ENCODE peak calls at places on chromosomes 11 and 22, in seven cellular contexts. One of them, this sample, is unnamed.

GRCh38 chr22:44080936-44081853 is 57.1 kb downstream of the PARVB start:
- DNase-seq in NAMALWA: peak
- DNase-seq in stimulated activated effector memory CD8-positive, alpha-beta T cell treated with anti-CD3 and anti-CD28 coated beads, Interleukin-12 subunit alpha, Interleukin-12 subunit beta, amount 100 ng/mL, for 72 hours: peak
- DNase-seq in GM20000: peak
- DNase-seq in frontal cortex: peak
- DNase-seq in pancreas: peak
- DNase-seq in WTC11: peak
- DNase-seq in this sample: peak

GRCh38 chr11:120877746-120878365 is 146.0 kb upstream of the TBCEL start:
- DNase-seq in NAMALWA: no peak
- DNase-seq in stimulated activated effector memory CD8-positive, alpha-beta T cell treated with anti-CD3 and anti-CD28 coated beads, Interleukin-12 subunit alpha, Interleukin-12 subunit beta, amount 100 ng/mL, for 72 hours: no peak
- DNase-seq in GM20000: no peak
- DNase-seq in frontal cortex: no peak
- DNase-seq in pancreas: no peak
- DNase-seq in WTC11: no peak
- DNase-seq in this sample: no peak

GRCh38 chr11:2275334-2276279 is 5.2 kb upstream of the ASCL2 start:
- DNase-seq in NAMALWA: no peak
- DNase-seq in stimulated activated effector memory CD8-positive, alpha-beta T cell treated with anti-CD3 and anti-CD28 coated beads, Interleukin-12 subunit alpha, Interleukin-12 subunit beta, amount 100 ng/mL, for 72 hours: no peak
- DNase-seq in GM20000: no peak
- DNase-seq in frontal cortex: no peak
- DNase-seq in pancreas: no peak
- DNase-seq in WTC11: no peak
- DNase-seq in this sample: peak

GRCh38 chr11:117669062-117669461 is 128.0 kb downstream of the DSCAML1 start:
- DNase-seq in NAMALWA: no peak
- DNase-seq in stimulated activated effector memory CD8-positive, alpha-beta T cell treated with anti-CD3 and anti-CD28 coated beads, Interleukin-12 subunit alpha, Interleukin-12 subunit beta, amount 100 ng/mL, for 72 hours: no peak
- DNase-seq in GM20000: no peak
- DNase-seq in frontal cortex: no peak
- DNase-seq in pancreas: no peak
- DNase-seq in WTC11: no peak
- DNase-seq in this sample: no peak

GRCh38 chr22:42895541-42895981 is 38.5 kb upstream of the ARFGAP3 start:
- DNase-seq in NAMALWA: no peak
- DNase-seq in stimulated activated effector memory CD8-positive, alpha-beta T cell treated with anti-CD3 and anti-CD28 coated beads, Interleukin-12 subunit alpha, Interleukin-12 subunit beta, amount 100 ng/mL, for 72 hours: no peak
- DNase-seq in GM20000: no peak
- DNase-seq in frontal cortex: no peak
- DNase-seq in pancreas: no peak
- DNase-seq in WTC11: no peak
- DNase-seq in this sample: no peak

GRCh38 chr11:15903246-15903645 is 453.1 kb downstream of the SOX6 start:
- DNase-seq in NAMALWA: no peak
- DNase-seq in stimulated activated effector memory CD8-positive, alpha-beta T cell treated with anti-CD3 and anti-CD28 coated beads, Interleukin-12 subunit alpha, Interleukin-12 subunit beta, amount 100 ng/mL, for 72 hours: no peak
- DNase-seq in GM20000: no peak
- DNase-seq in frontal cortex: no peak
- DNase-seq in pancreas: no peak
- DNase-seq in WTC11: no peak
- DNase-seq in this sample: no peak

GRCh38 chr11:250274-250673 is 13.5 kb downstream of the PSMD13 start:
- DNase-seq in NAMALWA: no peak
- DNase-seq in stimulated activated effector memory CD8-positive, alpha-beta T cell treated with anti-CD3 and anti-CD28 coated beads, Interleukin-12 subunit alpha, Interleukin-12 subunit beta, amount 100 ng/mL, for 72 hours: no peak
- DNase-seq in GM20000: no peak
- DNase-seq in frontal cortex: no peak
- DNase-seq in pancreas: no peak
- DNase-seq in WTC11: no peak
- DNase-seq in this sample: no peak

GRCh38 chr11:75816561-75817239 is 1.7 kb downstream of the UVRAG start:
- DNase-seq in NAMALWA: peak
- DNase-seq in stimulated activated effector memory CD8-positive, alpha-beta T cell treated with anti-CD3 and anti-CD28 coated beads, Interleukin-12 subunit alpha, Interleukin-12 subunit beta, amount 100 ng/mL, for 72 hours: no peak
- DNase-seq in GM20000: no peak
- DNase-seq in frontal cortex: no peak
- DNase-seq in pancreas: no peak
- DNase-seq in WTC11: no peak
- DNase-seq in this sample: no peak

GRCh38 chr11:984576-984975 is 51.9 kb downstream of the MUC6 start:
- DNase-seq in NAMALWA: no peak
- DNase-seq in stimulated activated effector memory CD8-positive, alpha-beta T cell treated with anti-CD3 and anti-CD28 coated beads, Interleukin-12 subunit alpha, Interleukin-12 subunit beta, amount 100 ng/mL, for 72 hours: no peak
- DNase-seq in GM20000: no peak
- DNase-seq in frontal cortex: no peak
- DNase-seq in pancreas: no peak
- DNase-seq in WTC11: no peak
- DNase-seq in this sample: no peak

GRCh38 chr11:86955111-86955673 is at the start of gene FZD4:
- DNase-seq in NAMALWA: no peak
- DNase-seq in stimulated activated effector memory CD8-positive, alpha-beta T cell treated with anti-CD3 and anti-CD28 coated beads, Interleukin-12 subunit alpha, Interleukin-12 subunit beta, amount 100 ng/mL, for 72 hours: peak
- DNase-seq in GM20000: peak
- DNase-seq in frontal cortex: peak
- DNase-seq in pancreas: peak
- DNase-seq in WTC11: peak
- DNase-seq in this sample: peak

GRCh38 chr22:25651332-25651731 is 86.9 kb downstream of the GRK3 start:
- DNase-seq in NAMALWA: peak
- DNase-seq in stimulated activated effector memory CD8-positive, alpha-beta T cell treated with anti-CD3 and anti-CD28 coated beads, Interleukin-12 subunit alpha, Interleukin-12 subunit beta, amount 100 ng/mL, for 72 hours: no peak
- DNase-seq in GM20000: no peak
- DNase-seq in frontal cortex: no peak
- DNase-seq in pancreas: no peak
- DNase-seq in WTC11: no peak
- DNase-seq in this sample: no peak

GRCh38 chr11:96098511-96099241 is 174.8 kb upstream of the MTMR2 start:
- DNase-seq in NAMALWA: no peak
- DNase-seq in stimulated activated effector memory CD8-positive, alpha-beta T cell treated with anti-CD3 and anti-CD28 coated beads, Interleukin-12 subunit alpha, Interleukin-12 subunit beta, amount 100 ng/mL, for 72 hours: no peak
- DNase-seq in GM20000: no peak
- DNase-seq in frontal cortex: no peak
- DNase-seq in pancreas: peak
- DNase-seq in WTC11: no peak
- DNase-seq in this sample: no peak

GRCh38 chr11:76772783-76773106 is 10.4 kb upstream of the TSKU start:
- DNase-seq in NAMALWA: no peak
- DNase-seq in stimulated activated effector memory CD8-positive, alpha-beta T cell treated with anti-CD3 and anti-CD28 coated beads, Interleukin-12 subunit alpha, Interleukin-12 subunit beta, amount 100 ng/mL, for 72 hours: no peak
- DNase-seq in GM20000: no peak
- DNase-seq in frontal cortex: no peak
- DNase-seq in pancreas: no peak
- DNase-seq in WTC11: no peak
- DNase-seq in this sample: no peak

GRCh38 chr11:106917973-106918372 is 100.3 kb downstream of the GUCY1A2 start:
- DNase-seq in NAMALWA: peak
- DNase-seq in stimulated activated effector memory CD8-positive, alpha-beta T cell treated with anti-CD3 and anti-CD28 coated beads, Interleukin-12 subunit alpha, Interleukin-12 subunit beta, amount 100 ng/mL, for 72 hours: no peak
- DNase-seq in GM20000: peak
- DNase-seq in frontal cortex: no peak
- DNase-seq in pancreas: no peak
- DNase-seq in WTC11: peak
- DNase-seq in this sample: peak

GRCh38 chr11:67371549-67372231 is 1.7 kb downstream of the CLCF1 start:
- DNase-seq in NAMALWA: peak
- DNase-seq in stimulated activated effector memory CD8-positive, alpha-beta T cell treated with anti-CD3 and anti-CD28 coated beads, Interleukin-12 subunit alpha, Interleukin-12 subunit beta, amount 100 ng/mL, for 72 hours: no peak
- DNase-seq in GM20000: peak
- DNase-seq in frontal cortex: no peak
- DNase-seq in pancreas: no peak
- DNase-seq in WTC11: peak
- DNase-seq in this sample: peak

GRCh38 chr11:34680918-34681554 is 60.1 kb downstream of the EHF start:
- DNase-seq in NAMALWA: no peak
- DNase-seq in stimulated activated effector memory CD8-positive, alpha-beta T cell treated with anti-CD3 and anti-CD28 coated beads, Interleukin-12 subunit alpha, Interleukin-12 subunit beta, amount 100 ng/mL, for 72 hours: no peak
- DNase-seq in GM20000: no peak
- DNase-seq in frontal cortex: no peak
- DNase-seq in pancreas: no peak
- DNase-seq in WTC11: no peak
- DNase-seq in this sample: no peak

GRCh38 chr11:66080055-66080817 is 10.2 kb downstream of the PACS1 start:
- DNase-seq in NAMALWA: peak
- DNase-seq in stimulated activated effector memory CD8-positive, alpha-beta T cell treated with anti-CD3 and anti-CD28 coated beads, Interleukin-12 subunit alpha, Interleukin-12 subunit beta, amount 100 ng/mL, for 72 hours: no peak
- DNase-seq in GM20000: no peak
- DNase-seq in frontal cortex: no peak
- DNase-seq in pancreas: no peak
- DNase-seq in WTC11: no peak
- DNase-seq in this sample: no peak

This sample was measured in GM13976.